ENCODE peak calls at places on chromosomes 7 and 10, in seven cellular contexts. Z, P, I, H, N, S and A are unnamed samples.

GRCh38 chr10:124588736-124589451 is 127.3 kb downstream of the LHPP start:
- DNase-seq in Z (no peak), P (no peak), I (peak), H (no peak), N (no peak), S (no peak), A (peak)

GRCh38 chr10:8061274-8062211 is 7.1 kb downstream of the GATA3 start:
- DNase-seq in Z (no peak), P (no peak), I (no peak), H (no peak), N (no peak), S (no peak), A (no peak)

GRCh38 chr10:72642318-72642717 is 16.4 kb upstream of the MICU1 start:
- DNase-seq in Z (no peak), P (no peak), I (no peak), H (no peak), N (no peak), S (no peak), A (no peak)

GRCh38 chr7:156236181-156236889 is 404.2 kb upstream of the RNF32 start:
- DNase-seq in Z (no peak), P (no peak), I (no peak), H (no peak), N (no peak), S (no peak), A (no peak)

GRCh38 chr7:30029696-30030095 is 1.5 kb downstream of the PLEKHA8 start:
- DNase-seq in Z (no peak), P (no peak), I (no peak), H (no peak), N (no peak), S (no peak), A (no peak)

GRCh38 chr7:72435366-72435765 is 23.2 kb upstream of the CALN1 start:
- DNase-seq in Z (no peak), P (no peak), I (no peak), H (no peak), N (no peak), S (no peak), A (no peak)

GRCh38 chr7:87570178-87570577 is 30.5 kb downstream of the ABCB1 start:
- DNase-seq in Z (peak), P (no peak), I (no peak), H (no peak), N (no peak), S (no peak), A (no peak)

GRCh38 chr10:62373995-62374861 is at the start of gene ZNF365:
- DNase-seq in Z (peak), P (peak), I (no peak), H (peak), N (peak), S (no peak), A (no peak)

GRCh38 chr10:71067098-71067760 is 145.1 kb upstream of the UNC5B start:
- DNase-seq in Z (no peak), P (no peak), I (no peak), H (peak), N (no peak), S (no peak), A (no peak)

GRCh38 chr7:2005746-2006145 is 227.0 kb downstream of the MAD1L1 start:
- DNase-seq in Z (no peak), P (no peak), I (no peak), H (no peak), N (no peak), S (no peak), A (no peak)

GRCh38 chr7:70183278-70183677 is 585.0 kb downstream of the AUTS2 start:
- DNase-seq in Z (no peak), P (no peak), I (no peak), H (no peak), N (no peak), S (no peak), A (no peak)

GRCh38 chr10:2917926-2918325 is 149.4 kb upstream of the PFKP start:
- DNase-seq in Z (no peak), P (no peak), I (no peak), H (no peak), N (no peak), S (no peak), A (no peak)

GRCh38 chr7:81883801-81884393 is 114.0 kb upstream of the HGF start:
- DNase-seq in Z (no peak), P (no peak), I (no peak), H (no peak), N (no peak), S (peak), A (no peak)

GRCh38 chr10:17432738-17433137 is 21.7 kb downstream of the ST8SIA6 start:
- DNase-seq in Z (no peak), P (peak), I (no peak), H (no peak), N (no peak), S (no peak), A (no peak)

GRCh38 chr10:133471300-133472109 is 17.8 kb downstream of the SCART1 start:
- DNase-seq in Z (no peak), P (no peak), I (no peak), H (no peak), N (no peak), S (no peak), A (peak)

GRCh38 chr7:50663396-50664102 is 98.3 kb upstream of the DDC start:
- DNase-seq in Z (no peak), P (no peak), I (no peak), H (no peak), N (no peak), S (no peak), A (no peak)

GRCh38 chr7:38916396-38916795 is 7.4 kb upstream of the VPS41 start:
- DNase-seq in Z (no peak), P (no peak), I (no peak), H (no peak), N (no peak), S (no peak), A (no peak)

GRCh38 chr7:151756076-151756731 is 120.7 kb downstream of the PRKAG2 start:
- DNase-seq in Z (peak), P (no peak), I (peak), H (no peak), N (no peak), S (no peak), A (no peak)

GRCh38 chr10:69087600-69088470 is at the start of gene SRGN:
- DNase-seq in Z (no peak), P (no peak), I (no peak), H (no peak), N (peak), S (peak), A (no peak)

GRCh38 chr10:132551093-132551807 is 13.7 kb downstream of the INPP5A start:
- DNase-seq in Z (no peak), P (no peak), I (peak), H (peak), N (no peak), S (no peak), A (no peak)

GRCh38 chr7:18494821-18495408 is 634 bp upstream of the HDAC9 start:
- DNase-seq in Z (no peak), P (no peak), I (no peak), H (no peak), N (no peak), S (no peak), A (no peak)

GRCh38 chr10:116800356-116800929 is 48.9 kb upstream of the ENO4 start:
- DNase-seq in Z (no peak), P (no peak), I (no peak), H (no peak), N (no peak), S (no peak), A (no peak)

GRCh38 chr7:89549768-89550167 is 604.5 kb upstream of the STEAP1 start:
- DNase-seq in Z (no peak), P (no peak), I (no peak), H (peak), N (no peak), S (no peak), A (no peak)

GRCh38 chr7:54015251-54015650 is 526.9 kb upstream of the VSTM2A start:
- DNase-seq in Z (no peak), P (no peak), I (no peak), H (no peak), N (no peak), S (no peak), A (no peak)

GRCh38 chr10:129849452-129849750 is 114.7 kb downstream of the EBF3 start:
- DNase-seq in Z (no peak), P (no peak), I (no peak), H (no peak), N (no peak), S (no peak), A (no peak)

GRCh38 chr10:119468542-119469324 is 73.8 kb downstream of the RGS10 start:
- DNase-seq in Z (no peak), P (no peak), I (peak), H (no peak), N (no peak), S (no peak), A (no peak)

GRCh38 chr7:40057292-40057691 is 77.1 kb downstream of the MPLKIP start:
- DNase-seq in Z (no peak), P (no peak), I (no peak), H (no peak), N (no peak), S (no peak), A (no peak)

GRCh38 chr7:138979226-138979979 is 1.8 kb downstream of the KIAA1549 start:
- DNase-seq in Z (peak), P (no peak), I (no peak), H (peak), N (no peak), S (no peak), A (peak)

GRCh38 chr7:82230826-82231581 is 212.6 kb downstream of the CACNA2D1 start:
- DNase-seq in Z (no peak), P (no peak), I (no peak), H (no peak), N (no peak), S (no peak), A (no peak)

GRCh38 chr10:3873728-3874461 is 88.9 kb upstream of the KLF6 start:
- DNase-seq in Z (peak), P (no peak), I (peak), H (peak), N (no peak), S (peak), A (peak)

GRCh38 chr7:27235387-27236052 is 7.1 kb upstream of the EVX1 start:
- DNase-seq in Z (peak), P (peak), I (peak), H (peak), N (peak), S (no peak), A (peak)

GRCh38 chr7:114375914-114376313 is 38.7 kb upstream of the FOXP2 start:
- DNase-seq in Z (no peak), P (no peak), I (no peak), H (no peak), N (no peak), S (no peak), A (no peak)

GRCh38 chr10:88989824-88990527 is 622 bp upstream of the FAS start:
- DNase-seq in Z (no peak), P (no peak), I (no peak), H (no peak), N (peak), S (no peak), A (no peak)

GRCh38 chr10:113001599-113002448 is 51.8 kb downstream of the TCF7L2 start:
- DNase-seq in Z (no peak), P (no peak), I (no peak), H (no peak), N (no peak), S (no peak), A (no peak)

GRCh38 chr10:113002449-113002777 is 52.4 kb downstream of the TCF7L2 start:
- DNase-seq in Z (no peak), P (no peak), I (peak), H (no peak), N (no peak), S (no peak), A (no peak)

GRCh38 chr10:113003032-113003431 is 53.0 kb downstream of the TCF7L2 start:
- DNase-seq in Z (no peak), P (no peak), I (no peak), H (no peak), N (no peak), S (no peak), A (peak)

GRCh38 chr10:113005380-113005779 is 55.3 kb downstream of the TCF7L2 start:
- DNase-seq in Z (no peak), P (no peak), I (no peak), H (no peak), N (no peak), S (no peak), A (no peak)

DNA sequence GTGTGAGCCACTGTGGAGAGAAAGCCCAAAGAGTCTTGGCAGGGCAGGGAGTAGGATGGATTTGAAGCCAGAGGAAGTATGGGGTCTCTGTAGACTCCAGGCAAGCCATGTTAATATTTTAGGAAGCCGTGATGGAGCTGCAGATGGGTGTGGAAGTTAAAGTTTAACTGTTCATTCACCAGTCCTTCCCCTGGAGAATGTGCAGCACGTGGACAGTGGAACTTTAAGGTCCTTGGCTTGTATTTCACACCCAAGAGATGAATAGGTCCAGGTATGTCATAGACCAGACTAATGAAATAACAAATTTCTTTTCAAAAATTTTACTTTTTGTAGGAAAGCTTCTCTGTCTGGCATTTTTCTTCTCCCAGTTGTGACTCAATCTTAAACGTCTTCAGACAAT is 54.2 kb downstream of the TCF7L2 start:
- DNase-seq in Z (no peak), P (no peak), I (no peak), H (no peak), N (no peak), S (no peak), A (no peak)
- TF ChIP-seq JUND in Z (no peak), P (no peak), I (no peak), H (no peak), N (no peak), S (no peak), A (no peak)

GRCh38 chr10:123134058-123134914 is 1.5 kb upstream of the HMX3 start:
- DNase-seq in Z (no peak), P (peak), I (no peak), H (no peak), N (no peak), S (no peak), A (no peak)

GRCh38 chr10:123135415-123136141 is at the start of gene HMX3:
- DNase-seq in Z (no peak), P (peak), I (peak), H (peak), N (no peak), S (no peak), A (no peak)

GRCh38 chr10:123136806-123137642 is 1.3 kb downstream of the HMX3 start:
- DNase-seq in Z (no peak), P (peak), I (peak), H (no peak), N (no peak), S (no peak), A (no peak)

GRCh38 chr10:123134915-123135414 is 805 bp upstream of the HMX3 start:
- DNase-seq in Z (no peak), P (no peak), I (peak), H (peak), N (no peak), S (no peak), A (no peak)

GRCh38 chr10:123136221-123136805 is 543 bp downstream of the HMX3 start:
- DNase-seq in Z (no peak), P (peak), I (peak), H (no peak), N (no peak), S (no peak), A (no peak)
- TF ChIP-seq JUND in Z (no peak), P (no peak), I (no peak), H (no peak), N (no peak), S (no peak), A (no peak)

GRCh38 chr7:148286150-148286549 is 304.4 kb upstream of the C7orf33 start:
- DNase-seq in Z (no peak), P (no peak), I (no peak), H (peak), N (peak), S (no peak), A (peak)
- TF ChIP-seq JUND in Z (no peak), P (no peak), I (no peak), H (no peak), N (no peak), S (no peak), A (no peak)

GRCh38 chr10:79984851-79985250 is 35.9 kb upstream of the SFTPD start:
- DNase-seq in Z (peak), P (no peak), I (no peak), H (no peak), N (no peak), S (no peak), A (no peak)
- TF ChIP-seq JUND in Z (peak), P (no peak), I (no peak), H (no peak), N (no peak), S (no peak), A (no peak)

GRCh38 chr7:78189762-78190161 is 391.2 kb downstream of the PHTF2 start:
- DNase-seq in Z (no peak), P (no peak), I (no peak), H (no peak), N (no peak), S (no peak), A (no peak)

GRCh38 chr7:78179827-78180226 is 381.3 kb downstream of the PHTF2 start:
- DNase-seq in Z (no peak), P (no peak), I (no peak), H (no peak), N (no peak), S (no peak), A (no peak)

GRCh38 chr7:78185149-78185745 is 386.7 kb downstream of the PHTF2 start:
- DNase-seq in Z (no peak), P (no peak), I (no peak), H (no peak), N (no peak), S (no peak), A (no peak)
- TF ChIP-seq JUND in Z (no peak), P (no peak), I (no peak), H (no peak), N (no peak), S (no peak), A (no peak)

GRCh38 chr10:86944471-86944870 is 12.9 kb downstream of the MMRN2 start:
- DNase-seq in Z (no peak), P (no peak), I (no peak), H (no peak), N (no peak), S (no peak), A (no peak)
- TF ChIP-seq JUND in Z (no peak), P (no peak), I (no peak), H (no peak), N (no peak), S (no peak), A (no peak)